ENCODE peak calls at places on chromosomes 1 and 21, in ten cellular contexts. P is endothelial cell; C is tibial artery; G is pancreas; N is Panc1; S is adrenal gland; R is nephron progenitor cell; U is CD4-positive, alpha-beta T cell; X is BJ; M is Caco-2. B is an unnamed sample.

GRCh38 chr1:237013608-237014007 is 9.4 kb upstream of the MT1HL1 start:
- DNase-seq in G (no peak), U (no peak), M (no peak), S (no peak), N (no peak), X (no peak), P (no peak), C (no peak), R (no peak), B (no peak)

GRCh38 chr1:12541274-12542137 is 76.5 kb downstream of the DHRS3 start:
- DNase-seq in U (no peak), X (no peak), P (no peak), M (no peak), G (peak), N (no peak), C (peak), S (peak), R (peak), B (no peak)

GRCh38 chr1:146016891-146017290 is 4.6 kb downstream of the HJV start:
- DNase-seq in U (no peak), G (no peak), R (no peak), N (no peak), P (no peak), C (no peak), M (no peak), X (no peak), S (no peak), B (no peak)

GRCh38 chr1:53449026-53449425 is 10.2 kb upstream of the DMRTB1 start:
- DNase-seq in P (no peak), G (no peak), M (no peak), X (peak), S (no peak), C (no peak), N (no peak), R (no peak), U (no peak), B (no peak)

GRCh38 chr1:11448375-11449085 is 30.4 kb upstream of the DISP3 start:
- DNase-seq in S (no peak), X (no peak), G (no peak), R (no peak), M (no peak), U (no peak), C (no peak), N (no peak), P (no peak), B (peak)

GRCh38 chr1:206004269-206004800 is 1.1 kb upstream of the RAB7B start:
- DNase-seq in G (no peak), R (no peak), M (no peak), P (no peak), U (no peak), C (no peak), N (no peak), S (no peak), X (no peak), B (no peak)

GRCh38 chr1:232743999-232744398 is 61.2 kb upstream of the MAP10 start:
- DNase-seq in N (no peak), P (no peak), M (no peak), U (no peak), S (no peak), X (no peak), C (no peak), G (no peak), R (no peak), B (no peak)

GRCh38 chr21:45590726-45591618 is 48.7 kb upstream of the SLC19A1 start:
- DNase-seq in M (no peak), S (peak), G (peak), P (no peak), C (peak), X (no peak), N (no peak), U (peak), R (peak), B (no peak)

GRCh38 chr1:229254910-229255541 is 15.9 kb upstream of the RAB4A start:
- DNase-seq in S (peak), P (no peak), C (no peak), N (no peak), G (no peak), X (no peak), R (no peak), M (no peak), U (peak), B (no peak)

GRCh38 chr1:1437033-1437903 is 1.8 kb downstream of the VWA1 start:
- DNase-seq in P (no peak), G (peak), S (no peak), U (no peak), N (no peak), M (no peak), C (no peak), X (no peak), R (no peak), B (no peak)

GRCh38 chr1:89820423-89821321 is at the start of gene LRRC8D:
- DNase-seq in X (no peak), G (peak), R (peak), U (peak), M (peak), N (no peak), P (peak), C (peak), S (peak), B (peak)

GRCh38 chr21:26736449-26736848 is 108.8 kb downstream of the ADAMTS1 start:
- DNase-seq in S (no peak), M (no peak), U (no peak), X (no peak), N (no peak), C (no peak), R (no peak), P (no peak), G (no peak), B (no peak)

DNA sequence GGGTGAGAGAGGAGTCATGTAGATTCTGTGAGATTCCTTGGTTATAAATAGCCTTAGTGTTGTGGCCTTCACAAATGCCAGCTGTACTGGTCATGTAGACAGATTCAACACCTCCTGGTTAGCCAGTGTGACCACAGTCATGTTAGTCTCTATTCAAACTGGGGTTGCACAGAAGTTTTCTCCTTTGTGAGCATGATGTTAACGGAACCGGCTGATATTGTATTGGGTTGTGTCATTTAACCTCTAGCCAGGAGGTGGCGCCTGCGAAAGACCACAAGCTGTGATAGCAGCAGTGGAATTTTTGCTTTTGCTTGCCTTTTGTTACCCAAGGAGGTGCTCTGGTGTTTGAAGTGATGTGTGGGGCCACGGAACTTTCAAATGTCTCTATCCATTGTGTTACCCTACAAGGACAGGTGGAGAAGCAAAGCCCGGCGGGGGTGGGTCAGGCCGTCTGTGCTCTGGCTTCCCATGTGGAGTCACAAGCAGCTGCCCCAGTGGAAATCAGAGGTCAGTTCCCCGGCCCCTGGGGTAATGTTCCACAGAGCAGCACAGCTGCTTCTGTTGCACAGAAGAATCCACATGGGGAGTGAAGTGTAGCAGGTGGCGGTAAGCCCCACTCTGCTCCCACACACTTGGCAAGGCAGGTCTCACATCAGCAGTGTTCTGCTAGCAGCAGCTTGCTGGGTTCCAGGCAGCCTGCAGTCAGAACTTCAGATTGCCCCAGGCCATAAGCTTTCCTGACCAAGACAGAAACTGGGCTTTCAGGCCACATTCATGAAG is 112.6 kb downstream of the ADAMTS1 start:
- DNase-seq in N (no peak), P (peak), R (peak), U (peak), X (no peak), M (peak), C (no peak), S (peak), G (peak), B (peak)
- TF ChIP-seq CTCF in N (peak), P (peak), R (peak), U (peak), X (peak), M (peak), C (peak), S (peak), G (peak), B (peak)

DNA sequence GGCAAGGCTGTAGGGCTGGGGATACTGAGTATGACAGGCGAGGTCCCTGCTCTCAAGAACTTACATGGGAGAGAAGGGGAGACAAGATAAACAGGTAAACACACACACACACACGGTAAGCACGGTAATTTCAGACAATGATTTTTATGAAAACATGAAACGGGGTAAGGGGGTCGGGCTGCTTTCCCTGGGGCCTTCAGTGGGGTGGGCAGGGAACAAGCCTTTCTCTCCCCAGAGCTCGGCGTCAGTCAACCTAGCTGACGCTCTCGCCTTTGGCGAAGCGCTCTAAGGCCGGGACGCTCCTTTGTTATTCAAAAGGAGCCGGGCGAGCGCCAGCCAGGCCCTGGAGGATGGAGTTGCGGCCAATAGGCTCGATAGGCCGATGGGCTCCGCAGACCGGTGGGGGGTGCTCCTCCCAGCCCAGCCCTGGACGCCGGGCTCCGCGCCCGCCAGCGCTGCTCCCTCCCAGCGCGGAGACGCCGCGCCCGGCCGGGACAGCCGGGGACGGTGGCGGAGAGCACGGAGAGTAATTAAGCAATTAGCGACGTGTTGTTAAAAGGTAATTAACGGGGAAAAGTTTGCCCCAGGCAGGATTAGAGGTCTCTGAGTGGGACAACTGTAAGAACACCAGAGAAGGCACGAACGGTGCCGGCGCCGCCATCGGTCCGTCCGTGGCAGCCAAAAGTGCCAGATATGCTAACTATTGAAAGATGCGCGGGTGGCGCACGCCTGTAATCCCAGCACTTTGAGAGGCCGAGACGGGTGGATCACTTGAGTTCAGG is 980 bp upstream of the INKA2 start:
- DNase-seq in C (peak), S (peak), G (peak), N (no peak), U (no peak), P (peak), M (peak), X (no peak), R (peak), B (peak)
- TF ChIP-seq CTCF in C (no peak), S (no peak), G (no peak), N (peak), U (no peak), P (no peak), M (no peak), X (no peak), R (no peak), B (no peak)

GRCh38 chr21:32330784-32331311 is 32.2 kb downstream of the MRAP start:
- DNase-seq in M (no peak), X (no peak), C (no peak), P (no peak), U (no peak), R (no peak), S (no peak), N (no peak), G (no peak), B (no peak)

GRCh38 chr21:32328595-32328994 is 29.9 kb downstream of the MRAP start:
- DNase-seq in P (no peak), R (no peak), M (no peak), X (no peak), G (no peak), C (no peak), N (no peak), U (no peak), S (peak), B (no peak)

GRCh38 chr21:32329331-32329730 is 30.7 kb downstream of the MRAP start:
- DNase-seq in N (no peak), P (no peak), C (peak), R (no peak), G (no peak), X (no peak), S (peak), M (no peak), U (no peak), B (no peak)

GRCh38 chr21:32331444-32332305 is 33.0 kb downstream of the MRAP start:
- DNase-seq in C (peak), R (no peak), X (no peak), S (no peak), G (no peak), U (no peak), M (no peak), N (no peak), P (no peak), B (no peak)

GRCh38 chr21:32329776-32330175 is 31.1 kb downstream of the MRAP start:
- DNase-seq in M (no peak), C (no peak), X (peak), R (no peak), G (no peak), N (no peak), P (no peak), S (no peak), U (no peak), B (no peak)
- TF ChIP-seq CTCF in M (no peak), C (no peak), X (no peak), R (no peak), G (no peak), N (no peak), P (no peak), S (no peak), U (no peak), B (no peak)

GRCh38 chr1:198686069-198686728 is 47.4 kb downstream of the PTPRC start:
- DNase-seq in C (no peak), R (no peak), N (no peak), M (no peak), P (no peak), X (no peak), S (no peak), G (no peak), U (no peak), B (no peak)
- TF ChIP-seq CTCF in C (peak), R (no peak), N (peak), M (peak), P (no peak), X (no peak), S (peak), G (no peak), U (peak), B (peak)